ENCODE peak calls at places on chromosomes 16 and 17, in five cellular contexts. One of them, this sample, is unnamed.

GRCh38 chr16:12340151-12340733 is 363.7 kb downstream of the SNX29 start:
- DNase-seq in H1: no peak
- DNase-seq in H9: peak
- DNase-seq in mesenchymal stem cell: peak
- DNase-seq in neuronal stem cell: no peak
- DNase-seq in this sample: peak

GRCh38 chr17:17422641-17423040 is 54.2 kb upstream of the MED9 start:
- DNase-seq in H1: no peak
- DNase-seq in H9: no peak
- DNase-seq in mesenchymal stem cell: no peak
- DNase-seq in neuronal stem cell: no peak
- DNase-seq in this sample: no peak

GRCh38 chr17:51427259-51428255 is 167.2 kb downstream of the UTP18 start:
- DNase-seq in H1: no peak
- DNase-seq in H9: no peak
- DNase-seq in mesenchymal stem cell: no peak
- DNase-seq in neuronal stem cell: no peak
- DNase-seq in this sample: no peak

GRCh38 chr16:62190426-62190825 is 154.2 kb upstream of the CDH8 start:
- DNase-seq in H1: no peak
- DNase-seq in H9: no peak
- DNase-seq in mesenchymal stem cell: peak
- DNase-seq in neuronal stem cell: peak
- DNase-seq in this sample: no peak

GRCh38 chr17:29376667-29377268 is 13.4 kb upstream of the TAOK1 start:
- DNase-seq in H1: no peak
- DNase-seq in H9: peak
- DNase-seq in mesenchymal stem cell: peak
- DNase-seq in neuronal stem cell: peak
- DNase-seq in this sample: peak

GRCh38 chr17:46010597-46011186 is 11.6 kb downstream of the STH start:
- DNase-seq in H1: no peak
- DNase-seq in H9: peak
- DNase-seq in mesenchymal stem cell: no peak
- DNase-seq in neuronal stem cell: no peak
- DNase-seq in this sample: no peak

GRCh38 chr16:53511403-53512280 is 8.6 kb upstream of the AKTIP start:
- DNase-seq in H1: no peak
- DNase-seq in H9: no peak
- DNase-seq in mesenchymal stem cell: no peak
- DNase-seq in neuronal stem cell: no peak
- DNase-seq in this sample: no peak

GRCh38 chr17:50533720-50534148 is 1.2 kb downstream of the EPN3 start:
- DNase-seq in H1: no peak
- DNase-seq in H9: no peak
- DNase-seq in mesenchymal stem cell: no peak
- DNase-seq in neuronal stem cell: no peak
- DNase-seq in this sample: peak

GRCh38 chr17:75640556-75641119 is 7.4 kb downstream of the SMIM5 start:
- DNase-seq in H1: no peak
- DNase-seq in H9: no peak
- DNase-seq in mesenchymal stem cell: no peak
- DNase-seq in neuronal stem cell: no peak
- DNase-seq in this sample: no peak

GRCh38 chr17:70171159-70171558 is 1.8 kb downstream of the KCNJ2 start:
- DNase-seq in H1: no peak
- DNase-seq in H9: no peak
- DNase-seq in mesenchymal stem cell: no peak
- DNase-seq in neuronal stem cell: no peak
- DNase-seq in this sample: no peak

GRCh38 chr16:51298800-51299199 is 147.7 kb upstream of the SALL1 start:
- DNase-seq in H1: no peak
- DNase-seq in H9: no peak
- DNase-seq in mesenchymal stem cell: no peak
- DNase-seq in neuronal stem cell: no peak
- DNase-seq in this sample: no peak

GRCh38 chr17:76909971-76910760 is 42.0 kb downstream of the MGAT5B start:
- DNase-seq in H1: peak
- DNase-seq in H9: peak
- DNase-seq in mesenchymal stem cell: peak
- DNase-seq in neuronal stem cell: peak
- DNase-seq in this sample: peak

GRCh38 chr17:14428640-14429029 is 127.8 kb downstream of the HS3ST3B1 start:
- DNase-seq in H1: no peak
- DNase-seq in H9: no peak
- DNase-seq in mesenchymal stem cell: no peak
- DNase-seq in neuronal stem cell: no peak
- DNase-seq in this sample: no peak

GRCh38 chr16:51510416-51510815 is 359.3 kb upstream of the SALL1 start:
- DNase-seq in H1: no peak
- DNase-seq in H9: no peak
- DNase-seq in mesenchymal stem cell: no peak
- DNase-seq in neuronal stem cell: no peak
- DNase-seq in this sample: no peak

GRCh38 chr17:3029213-3029913 is 34.0 kb downstream of the OR1D5 start:
- DNase-seq in H1: no peak
- DNase-seq in H9: peak
- DNase-seq in mesenchymal stem cell: no peak
- DNase-seq in neuronal stem cell: no peak
- DNase-seq in this sample: no peak

GRCh38 chr16:70675851-70676513 is 9.9 kb downstream of the MTSS2 start:
- DNase-seq in H1: no peak
- DNase-seq in H9: no peak
- DNase-seq in mesenchymal stem cell: no peak
- DNase-seq in neuronal stem cell: no peak
- DNase-seq in this sample: no peak

GRCh38 chr16:50771366-50771765 is 29.5 kb downstream of the CYLD start:
- DNase-seq in H1: no peak
- DNase-seq in H9: no peak
- DNase-seq in mesenchymal stem cell: no peak
- DNase-seq in neuronal stem cell: no peak
- DNase-seq in this sample: peak

GRCh38 chr16:85187886-85188285 is 75.6 kb upstream of the CIBAR2 start:
- DNase-seq in H1: no peak
- DNase-seq in H9: no peak
- DNase-seq in mesenchymal stem cell: no peak
- DNase-seq in neuronal stem cell: no peak
- DNase-seq in this sample: no peak

GRCh38 chr17:74117999-74118421 is 85.5 kb upstream of the RPL38 start:
- DNase-seq in H1: no peak
- DNase-seq in H9: peak
- DNase-seq in mesenchymal stem cell: no peak
- DNase-seq in neuronal stem cell: no peak
- DNase-seq in this sample: no peak

GRCh38 chr17:29292992-29293889 is 707 bp downstream of the NUFIP2 start:
- DNase-seq in H1: no peak
- DNase-seq in H9: peak
- DNase-seq in mesenchymal stem cell: peak
- DNase-seq in neuronal stem cell: peak
- DNase-seq in this sample: peak

GRCh38 chr17:52383493-52384100 is 225.1 kb upstream of the CA10 start:
- DNase-seq in H1: peak
- DNase-seq in H9: peak
- DNase-seq in mesenchymal stem cell: peak
- DNase-seq in neuronal stem cell: peak
- DNase-seq in this sample: peak

GRCh38 chr17:1995321-1996242 is 29.6 kb downstream of the RTN4RL1 start:
- DNase-seq in H1: no peak
- DNase-seq in H9: no peak
- DNase-seq in mesenchymal stem cell: no peak
- DNase-seq in neuronal stem cell: no peak
- DNase-seq in this sample: no peak

GRCh38 chr16:9308300-9309209 is 217.1 kb downstream of the HAPSTR1 start:
- DNase-seq in H1: no peak
- DNase-seq in H9: no peak
- DNase-seq in mesenchymal stem cell: no peak
- DNase-seq in neuronal stem cell: no peak
- DNase-seq in this sample: no peak

DNA sequence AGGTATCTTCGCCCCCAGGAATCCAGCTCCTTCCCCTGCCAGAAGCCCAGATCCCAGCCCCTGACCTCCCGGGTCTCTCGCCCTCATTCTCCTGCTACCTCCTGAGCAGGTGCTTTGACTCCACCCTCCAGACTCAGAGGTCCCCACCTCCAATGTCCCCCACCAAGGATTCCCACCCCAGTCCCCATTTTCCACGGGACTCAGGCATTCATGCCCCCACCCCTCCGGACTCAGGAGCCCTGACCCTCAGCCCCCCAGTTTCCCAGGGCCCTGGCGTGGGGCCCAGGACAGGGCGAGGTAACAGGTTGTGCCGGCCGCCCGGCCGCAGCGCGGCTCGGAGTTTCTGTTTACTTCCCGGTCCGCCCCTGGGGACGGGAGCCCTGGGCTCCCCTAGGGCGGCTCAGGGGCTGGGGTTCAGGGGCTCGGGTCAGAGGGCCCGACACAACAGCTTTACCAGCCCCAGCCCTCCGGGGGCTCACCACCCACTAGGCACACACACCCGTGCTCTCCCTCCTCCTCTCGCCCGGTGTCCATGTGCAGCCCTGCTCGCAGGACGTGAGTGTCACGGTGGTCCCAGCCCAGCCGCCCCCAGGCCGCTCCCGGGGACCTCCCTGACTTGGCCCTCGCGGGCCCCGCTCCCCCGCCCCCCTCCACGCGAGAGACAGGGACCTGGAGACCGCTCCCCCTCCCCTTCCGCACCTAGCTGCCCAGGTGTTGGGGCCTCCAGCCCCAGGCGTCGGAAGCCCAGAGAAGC is 595 bp downstream of the BICDL2 start:
- DNase-seq in H1: no peak
- DNase-seq in H9: no peak
- DNase-seq in mesenchymal stem cell: no peak
- DNase-seq in neuronal stem cell: no peak
- DNase-seq in this sample: no peak
- H3K14ac ChIP-seq in H1: no peak
- H3K14ac ChIP-seq in H9: peak
- H3K14ac ChIP-seq in mesenchymal stem cell: no peak
- H3K14ac ChIP-seq in neuronal stem cell: no peak
- H3K14ac ChIP-seq in this sample: no peak

GRCh38 chr17:9907131-9907530 is 2.1 kb upstream of the RCVRN start:
- DNase-seq in H1: no peak
- DNase-seq in H9: no peak
- DNase-seq in mesenchymal stem cell: no peak
- DNase-seq in neuronal stem cell: no peak
- DNase-seq in this sample: no peak

GRCh38 chr17:9906616-9907015 is 1.5 kb upstream of the RCVRN start:
- DNase-seq in H1: no peak
- DNase-seq in H9: no peak
- DNase-seq in mesenchymal stem cell: no peak
- DNase-seq in neuronal stem cell: no peak
- DNase-seq in this sample: no peak

GRCh38 chr17:9904277-9905077 is 594 bp downstream of the RCVRN start:
- DNase-seq in H1: no peak
- DNase-seq in H9: no peak
- DNase-seq in mesenchymal stem cell: no peak
- DNase-seq in neuronal stem cell: no peak
- DNase-seq in this sample: no peak

GRCh38 chr17:9905078-9905415 is at the start of gene RCVRN:
- DNase-seq in H1: no peak
- DNase-seq in H9: no peak
- DNase-seq in mesenchymal stem cell: no peak
- DNase-seq in neuronal stem cell: no peak
- DNase-seq in this sample: no peak

DNA sequence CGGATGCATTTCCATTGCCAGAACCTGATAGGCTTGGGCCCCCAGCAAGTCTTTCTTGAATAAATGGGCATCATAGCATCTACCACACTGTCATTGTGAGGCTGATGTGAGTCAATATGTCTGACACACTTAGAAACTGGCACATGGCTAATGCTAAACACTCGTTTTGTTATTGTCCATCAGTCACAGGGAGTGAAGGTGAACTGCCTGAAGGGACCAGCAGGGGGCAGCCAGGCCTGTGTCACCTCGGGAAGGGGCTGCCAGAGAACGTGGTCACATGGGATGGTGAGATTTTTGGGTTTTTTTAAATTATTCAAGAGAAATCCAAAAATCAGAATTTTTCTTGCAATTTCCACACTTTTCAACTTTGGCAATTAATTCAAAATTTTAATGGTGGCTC is 831 bp upstream of the RCVRN start:
- DNase-seq in H1: no peak
- DNase-seq in H9: peak
- DNase-seq in mesenchymal stem cell: peak
- DNase-seq in neuronal stem cell: no peak
- DNase-seq in this sample: no peak
- H3K4me2 ChIP-seq in H1: no peak
- H3K4me2 ChIP-seq in H9: no peak
- H3K4me2 ChIP-seq in mesenchymal stem cell: no peak
- H3K4me2 ChIP-seq in neuronal stem cell: no peak
- H3K4me2 ChIP-seq in this sample: no peak

GRCh38 chr17:20825539-20825938 is 217.3 kb downstream of the USP22 start:
- DNase-seq in H1: no peak
- DNase-seq in H9: no peak
- DNase-seq in mesenchymal stem cell: peak
- DNase-seq in neuronal stem cell: no peak
- DNase-seq in this sample: no peak
- H3K14ac ChIP-seq in H1: no peak
- H3K14ac ChIP-seq in H9: no peak
- H3K14ac ChIP-seq in mesenchymal stem cell: no peak
- H3K14ac ChIP-seq in neuronal stem cell: no peak
- H3K14ac ChIP-seq in this sample: no peak

GRCh38 chr17:64694207-64694606 is 32.1 kb upstream of the SMURF2 start:
- DNase-seq in H1: no peak
- DNase-seq in H9: no peak
- DNase-seq in mesenchymal stem cell: peak
- DNase-seq in neuronal stem cell: no peak
- DNase-seq in this sample: peak
- H3K4me2 ChIP-seq in H1: no peak
- H3K4me2 ChIP-seq in H9: no peak
- H3K4me2 ChIP-seq in mesenchymal stem cell: no peak
- H3K4me2 ChIP-seq in neuronal stem cell: no peak
- H3K4me2 ChIP-seq in this sample: peak